ENCODE peak calls at places on chromosomes 13 and 19, in five cellular contexts. M, O, H, C and E are unnamed samples.
A peak's percentile ranks its signal among the peaks of the same experiment; 100 is the strongest.

GRCh38 chr13:25190256-25190655 is 18.2 kb upstream of the AMER2 start:
- DNase-seq in O (no peak), H (no peak), C (no peak), M (no peak), E (no peak)

GRCh38 chr13:46405457-46405856 is 18.4 kb upstream of the RUBCNL start:
- DNase-seq in H (no peak), C (no peak), O (no peak), M (no peak), E (no peak)

GRCh38 chr13:68708336-68708908 is 1399.2 kb upstream of the ATXN8OS start:
- DNase-seq in H (no peak), C (no peak), O (no peak), M (no peak), E (no peak)

GRCh38 chr13:22076658-22077057 is 405.8 kb downstream of the FGF9 start:
- DNase-seq in O (no peak), C (no peak), H (no peak), M (no peak), E (no peak)

GRCh38 chr19:17185590-17185989 is 29.6 kb upstream of the USE1 start:
- DNase-seq in O (no peak), H (no peak), M (no peak), C (no peak), E (no peak)

GRCh38 chr13:30346789-30347167 is 39.4 kb upstream of the KATNAL1 start:
- DNase-seq in H (no peak), C (no peak), M (no peak), O (no peak), E (no peak)

GRCh38 chr19:46692918-46693722 is 23.8 kb downstream of the PRKD2 start:
- DNase-seq in H (no peak), M (no peak), C (no peak), O (no peak), E (no peak)

GRCh38 chr19:33388817-33389573 is 15.5 kb downstream of the CEBPG start:
- DNase-seq in M (no peak), O (peak; percentile 50), H (no peak), C (no peak), E (peak; percentile 32)

GRCh38 chr19:29983568-29983967 is 41.5 kb downstream of the URI1 start:
- DNase-seq in O (no peak), C (no peak), H (no peak), M (no peak), E (no peak)

GRCh38 chr13:86383151-86383550 is 583.9 kb upstream of the SLITRK6 start:
- DNase-seq in C (no peak), M (no peak), H (no peak), O (no peak), E (no peak)

GRCh38 chr19:5621945-5622464 is 571 bp downstream of the SAFB2 start:
- DNase-seq in C (no peak), M (no peak), O (peak; percentile 52), H (peak; percentile 56), E (peak; percentile 15)

GRCh38 chr13:23899555-23899954 is 2.3 kb upstream of the C1QTNF9B start:
- DNase-seq in H (peak; percentile 48), O (no peak), M (no peak), C (no peak), E (peak; percentile 43)

GRCh38 chr19:29789007-29789406 is 22.8 kb upstream of the CCNE1 start:
- DNase-seq in M (no peak), H (no peak), C (no peak), O (no peak), E (no peak)

GRCh38 chr13:89923731-89924130 is 1423.8 kb upstream of the MIR17HG start:
- DNase-seq in C (no peak), O (no peak), M (no peak), H (no peak), E (no peak)

GRCh38 chr13:23509781-23510543 is 60.2 kb upstream of the TNFRSF19 start:
- DNase-seq in O (no peak), M (no peak), C (no peak), H (no peak), E (no peak)

GRCh38 chr13:113170503-113170902 is 12.1 kb downstream of the PROZ start:
- DNase-seq in M (no peak), H (no peak), O (no peak), C (no peak), E (no peak)

GRCh38 chr19:48696353-48697010 is 711 bp downstream of the FUT2 start:
- DNase-seq in C (no peak), O (no peak), H (peak; percentile 46), M (no peak), E (peak; percentile 38)

GRCh38 chr19:16382775-16383543 is 58.3 kb downstream of the KLF2 start:
- DNase-seq in C (peak; percentile 66), M (peak; percentile 75), H (peak; percentile 88), O (peak; percentile 92), E (peak; percentile 74)

GRCh38 chr13:78610381-78610883 is 7.1 kb upstream of the POU4F1 start:
- DNase-seq in M (no peak), C (no peak), H (no peak), O (no peak), E (no peak)

GRCh38 chr13:101346942-101347728 is 69.2 kb downstream of the NALCN start:
- DNase-seq in O (no peak), C (no peak), H (no peak), M (no peak), E (no peak)

GRCh38 chr13:44397766-44398223 is 24.2 kb downstream of the SERP2 start:
- DNase-seq in H (no peak), C (no peak), M (no peak), O (no peak), E (no peak)

GRCh38 chr13:31236211-31236786 is 36.5 kb downstream of the B3GLCT start:
- DNase-seq in H (no peak), C (no peak), O (no peak), M (no peak), E (no peak)

GRCh38 chr13:49690990-49691886 is at the start of gene EBPL:
- DNase-seq in C (peak; percentile 80), H (peak; percentile 98), O (peak; percentile 97), M (peak; percentile 93), E (peak; percentile 97)

GRCh38 chr19:10421981-10422461 is 1.7 kb downstream of the PDE4A start:
- DNase-seq in C (no peak), H (no peak), M (no peak), O (no peak), E (no peak)
- H3K27me3 ChIP-seq in C (peaks cover 53% of the 10 kb centered on the region), H (peaks cover 58% of the 10 kb centered on the region), M (no peaks in the 10 kb centered on the region), O (no peaks in the 10 kb centered on the region), E (peaks cover 7% of the 10 kb centered on the region)

DNA sequence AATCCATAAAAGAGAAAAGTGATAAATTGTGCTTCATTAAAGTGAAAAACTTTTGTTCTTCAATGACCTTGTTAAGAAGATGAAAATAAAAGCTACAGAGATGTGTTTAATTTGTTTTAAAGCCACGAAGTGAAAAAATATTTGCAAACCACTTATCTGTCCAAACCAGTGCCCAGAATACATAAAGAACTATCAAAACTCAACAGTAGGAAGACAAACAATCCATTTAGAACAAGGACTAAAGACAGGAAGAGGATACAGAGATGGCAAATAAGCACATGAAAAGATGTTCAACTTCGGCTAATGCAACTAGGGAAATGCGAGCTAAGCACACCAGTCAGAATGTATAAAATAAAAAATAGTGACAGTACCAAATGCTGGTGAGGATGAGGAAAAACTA is 15.0 kb downstream of the GJB6 start:
- DNase-seq in C (no peak), M (no peak), H (no peak), O (no peak), E (no peak)
- H3K27me3 ChIP-seq in C (no peaks in the 10 kb centered on the region), M (no peaks in the 10 kb centered on the region), H (no peaks in the 10 kb centered on the region), O (no peaks in the 10 kb centered on the region), E (no peaks in the 10 kb centered on the region)

GRCh38 chr19:43464089-43464775 is 1.2 kb downstream of the LYPD3 start:
- DNase-seq in C (peak; percentile 75), M (peak; percentile 81), O (peak; percentile 89), H (peak; percentile 84), E (peak; percentile 80)
- H3K27me3 ChIP-seq in C (no peaks in the 10 kb centered on the region), M (no peaks in the 10 kb centered on the region), O (no peaks in the 10 kb centered on the region), H (no peaks in the 10 kb centered on the region), E (no peaks in the 10 kb centered on the region)

GRCh38 chr19:39507715-39508364 is 7.1 kb upstream of the SELENOV start:
- DNase-seq in M (no peak), C (no peak), H (no peak), O (no peak), E (no peak)
- H3K27me3 ChIP-seq in M (no peaks in the 10 kb centered on the region), C (peaks cover 5% of the 10 kb centered on the region), H (peaks cover 38% of the 10 kb centered on the region), O (no peaks in the 10 kb centered on the region), E (no peaks in the 10 kb centered on the region)

GRCh38 chr19:54644056-54644455 is 13.8 kb downstream of the LILRB1 start:
- DNase-seq in O (peak; percentile 84), H (no peak), C (no peak), M (no peak), E (no peak)
- H3K27me3 ChIP-seq in O (no peaks in the 10 kb centered on the region), H (no peaks in the 10 kb centered on the region), C (no peaks in the 10 kb centered on the region), M (no peaks in the 10 kb centered on the region), E (no peaks in the 10 kb centered on the region)

GRCh38 chr19:50753879-50754278 is 16.4 kb upstream of the GPR32 start:
- DNase-seq in O (no peak), H (no peak), C (no peak), M (no peak), E (no peak)
- H3K27me3 ChIP-seq in O (no peaks in the 10 kb centered on the region), H (no peaks in the 10 kb centered on the region), C (no peaks in the 10 kb centered on the region), M (no peaks in the 10 kb centered on the region), E (no peaks in the 10 kb centered on the region)